ENCODE peak calls at places on chromosomes 12 and 14, in eight cellular contexts. K is cardiac muscle cell, F is heart left ventricle, P is coronary artery, V is nephron progenitor cell, M is hepatocyte, B is neural crest cell, D is fibroblast of pulmonary artery. U is an unnamed sample.

GRCh38 chr14:77409131-77409533 is 14.2 kb downstream of the NOXRED1 start:
- DNase-seq in B (no peak), F (no peak), M (peak; percentile 37), V (no peak), P (no peak), D (peak; percentile 48), K (peak; percentile 65), U (no peak)

GRCh38 chr12:98741615-98742265 is 96.7 kb downstream of the APAF1 start:
- DNase-seq in F (no peak), D (no peak), K (no peak), P (no peak), M (no peak), V (peak; percentile 50), B (no peak), U (no peak)

GRCh38 chr12:102950950-102951490 is 6.5 kb upstream of the ASCL1 start:
- DNase-seq in B (no peak), D (no peak), K (no peak), M (no peak), P (no peak), V (no peak), F (no peak), U (no peak)

GRCh38 chr12:114916531-114916930 is 232.6 kb upstream of the TBX3 start:
- DNase-seq in B (no peak), K (no peak), D (no peak), M (peak; percentile 30), V (no peak), P (no peak), F (no peak), U (no peak)

GRCh38 chr12:3841783-3842182 is 31.4 kb downstream of the PARP11 start:
- DNase-seq in D (no peak), P (no peak), V (no peak), F (no peak), K (peak; percentile 6), B (no peak), M (no peak), U (no peak)

GRCh38 chr14:67393689-67394088 is 18.3 kb downstream of the PLEK2 start:
- DNase-seq in F (no peak), K (no peak), B (no peak), P (no peak), D (no peak), V (no peak), M (no peak), U (no peak)

GRCh38 chr12:26971963-26972362 is 33.7 kb downstream of the FGFR1OP2 start:
- DNase-seq in P (no peak), D (no peak), M (no peak), B (no peak), K (no peak), F (no peak), V (no peak), U (no peak)

GRCh38 chr14:73472182-73473114 is 14.1 kb upstream of the NUMB start:
- DNase-seq in P (no peak), K (peak; percentile 83), D (peak; percentile 87), V (peak; percentile 14), B (no peak), F (no peak), M (peak; percentile 70), U (no peak)

GRCh38 chr14:37665479-37665878 is 70.0 kb downstream of the TTC6 start:
- DNase-seq in P (no peak), V (no peak), B (no peak), F (no peak), M (no peak), K (no peak), D (no peak), U (no peak)

GRCh38 chr14:70926187-70926830 is 19.1 kb downstream of the PCNX1 start:
- DNase-seq in K (no peak), M (no peak), V (no peak), D (no peak), B (no peak), F (no peak), P (no peak), U (no peak)

GRCh38 chr12:53320352-53321195 is 836 bp downstream of the AAAS start:
- DNase-seq in K (no peak), D (peak; percentile 26), M (no peak), B (no peak), F (no peak), V (no peak), P (no peak), U (no peak)

GRCh38 chr14:71103662-71104484 is 196.6 kb downstream of the PCNX1 start:
- DNase-seq in P (no peak), D (peak; percentile 86), F (no peak), V (peak; percentile 22), M (peak; percentile 79), B (no peak), K (peak; percentile 82), U (no peak)

GRCh38 chr14:39442293-39442692 is 10.1 kb upstream of the FBXO33 start:
- DNase-seq in V (no peak), K (peak; percentile 11), F (peak; percentile 26), P (no peak), M (no peak), B (no peak), D (no peak), U (no peak)

GRCh38 chr12:57531836-57532235 is 9.2 kb downstream of the MBD6 start:
- DNase-seq in D (no peak), K (no peak), F (no peak), B (no peak), P (no peak), M (no peak), V (no peak), U (no peak)

GRCh38 chr12:12198124-12198523 is 68.7 kb downstream of the LRP6 start:
- DNase-seq in B (no peak), F (no peak), V (no peak), M (no peak), D (no peak), K (no peak), P (no peak), U (no peak)

GRCh38 chr14:94571395-94571794 is 9.8 kb upstream of the SERPINA5 start:
- DNase-seq in M (no peak), F (no peak), P (peak; percentile 73), K (peak; percentile 67), D (peak; percentile 48), V (no peak), B (no peak), U (no peak)

GRCh38 chr14:106080922-106081321 is 554.5 kb downstream of the TMEM121 start:
- DNase-seq in K (no peak), D (no peak), F (no peak), V (no peak), B (no peak), P (no peak), M (no peak), U (no peak)

DNA sequence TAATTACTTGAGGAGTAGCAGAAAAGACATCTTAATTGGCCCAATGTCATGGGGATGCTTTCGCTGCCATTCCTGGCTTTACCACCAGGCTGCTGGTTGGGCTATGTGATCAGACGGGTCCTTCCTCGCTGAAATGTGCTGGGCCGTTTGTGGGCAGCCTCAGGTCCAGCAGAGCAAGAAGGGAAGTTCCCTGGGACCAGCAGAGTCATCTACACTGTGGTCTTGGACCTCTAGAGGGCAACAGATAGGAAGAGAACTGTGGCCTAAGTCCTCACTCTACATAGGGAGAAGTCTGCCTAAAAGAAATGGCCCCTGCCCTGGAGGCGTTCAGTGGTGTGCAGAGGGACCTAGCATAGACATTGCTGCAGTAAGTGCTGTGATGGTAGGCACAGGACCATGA is 10.9 kb downstream of the EVL start:
- DNase-seq in B (no peak), K (peak; percentile 25), M (no peak), P (no peak), V (no peak), D (no peak), F (no peak), U (peak; percentile 87)
- TF ChIP-seq CTCF in B (peak; percentile 27), K (peak; percentile 31), M (peak; percentile 11), P (no peak), V (peak; percentile 13), D (peak; percentile 25), F (peak; percentile 39), U (peak; percentile 84)

GRCh38 chr12:116759783-116760581 is 21.9 kb downstream of the RNFT2 start:
- DNase-seq in P (peak; percentile 72), B (no peak), K (peak; percentile 51), F (peak; percentile 37), D (no peak), V (peak; percentile 40), M (no peak), U (no peak)

GRCh38 chr12:116766285-116766684 is 28.2 kb downstream of the RNFT2 start:
- DNase-seq in M (no peak), P (peak; percentile 22), F (no peak), D (no peak), K (no peak), B (no peak), V (no peak), U (no peak)

GRCh38 chr12:116760621-116761020 is 22.5 kb downstream of the RNFT2 start:
- DNase-seq in F (no peak), M (no peak), K (no peak), V (no peak), B (no peak), D (no peak), P (no peak), U (no peak)

GRCh38 chr12:116765271-116765670 is 27.2 kb downstream of the RNFT2 start:
- DNase-seq in V (no peak), F (no peak), M (no peak), P (peak; percentile 4), K (no peak), B (no peak), D (no peak), U (no peak)

GRCh38 chr12:116761499-116761898 is 23.4 kb downstream of the RNFT2 start:
- DNase-seq in M (no peak), V (no peak), K (no peak), P (peak; percentile 17), F (no peak), B (no peak), D (no peak), U (no peak)
- TF ChIP-seq CTCF in M (no peak), V (no peak), K (no peak), P (no peak), F (no peak), B (no peak), D (no peak), U (no peak)

GRCh38 chr12:119807380-119807779 is 69.7 kb downstream of the CIT start:
- DNase-seq in P (no peak), M (no peak), V (no peak), K (no peak), B (no peak), D (no peak), F (no peak), U (no peak)

GRCh38 chr12:119803391-119803791 is 73.7 kb downstream of the CIT start:
- DNase-seq in M (peak; percentile 73), V (peak; percentile 47), F (no peak), B (peak; percentile 30), K (peak; percentile 69), D (peak; percentile 29), P (no peak), U (no peak)

GRCh38 chr12:119802472-119802871 is 74.6 kb downstream of the CIT start:
- DNase-seq in F (peak; percentile 46), P (no peak), B (no peak), V (no peak), M (peak; percentile 53), K (peak; percentile 75), D (peak; percentile 57), U (no peak)

GRCh38 chr12:119808441-119808840 is 68.7 kb downstream of the CIT start:
- DNase-seq in V (no peak), M (no peak), K (no peak), F (no peak), D (no peak), B (no peak), P (no peak), U (no peak)

GRCh38 chr12:119804011-119804641 is 73.0 kb downstream of the CIT start:
- DNase-seq in F (peak; percentile 64), K (peak; percentile 52), D (peak; percentile 64), V (peak; percentile 72), M (peak; percentile 90), P (peak; percentile 73), B (peak; percentile 50), U (no peak)
- TF ChIP-seq CTCF in F (peak; percentile 28), K (peak; percentile 37), D (peak; percentile 29), V (peak; percentile 51), M (peak; percentile 58), P (no peak), B (peak; percentile 63), U (no peak)

GRCh38 chr14:65414961-65415589 is 2.5 kb downstream of the FUT8 start:
- DNase-seq in V (no peak), P (no peak), F (no peak), B (no peak), D (peak; percentile 69), K (peak; percentile 63), M (peak; percentile 59), U (no peak)
- TF ChIP-seq CTCF in V (peak; percentile 44), P (no peak), F (peak; percentile 40), B (peak; percentile 75), D (peak; percentile 57), K (peak; percentile 57), M (peak; percentile 79), U (peak; percentile 23)